ENCODE peak calls at places on chromosomes 6 and 20, in six cellular contexts. One of them, this sample, is unnamed.

GRCh38 chr20:35297153-35297552 is 4.9 kb upstream of the FAM83C start:
- DNase-seq in NCI-H748 treated with DMSO at 0.1 percent for 48 hours: no peak
- DNase-seq in IMR-90: no peak
- DNase-seq in coronary artery: no peak
- DNase-seq in stimulated activated CD8-positive, alpha-beta memory T cell treated with anti-CD3 and anti-CD28 coated beads, Interleukin-12 subunit alpha, Interleukin-12 subunit beta, amount 100 ng/mL, for 4 hours: no peak
- DNase-seq in stimulated activated CD4-positive, alpha-beta T cell treated with anti-CD3 and anti-CD28 coated beads, Interleukin-4, amount 100 ng/mL, for 1 hour: no peak
- DNase-seq in this sample: peak

GRCh38 chr20:48142258-48142657 is 357.0 kb upstream of the SULF2 start:
- DNase-seq in IMR-90: no peak
- DNase-seq in coronary artery: no peak
- DNase-seq in stimulated activated CD8-positive, alpha-beta memory T cell treated with anti-CD3 and anti-CD28 coated beads, Interleukin-12 subunit alpha, Interleukin-12 subunit beta, amount 100 ng/mL, for 4 hours: no peak
- DNase-seq in NCI-H748 treated with DMSO at 0.1 percent for 48 hours: no peak
- DNase-seq in stimulated activated CD4-positive, alpha-beta T cell treated with anti-CD3 and anti-CD28 coated beads, Interleukin-4, amount 100 ng/mL, for 1 hour: no peak
- DNase-seq in this sample: no peak

GRCh38 chr6:83633609-83634008 is 75.3 kb downstream of the SNAP91 start:
- DNase-seq in coronary artery: no peak
- DNase-seq in stimulated activated CD4-positive, alpha-beta T cell treated with anti-CD3 and anti-CD28 coated beads, Interleukin-4, amount 100 ng/mL, for 1 hour: no peak
- DNase-seq in stimulated activated CD8-positive, alpha-beta memory T cell treated with anti-CD3 and anti-CD28 coated beads, Interleukin-12 subunit alpha, Interleukin-12 subunit beta, amount 100 ng/mL, for 4 hours: no peak
- DNase-seq in IMR-90: no peak
- DNase-seq in NCI-H748 treated with DMSO at 0.1 percent for 48 hours: no peak
- DNase-seq in this sample: no peak

GRCh38 chr6:6591778-6592388 is 3.4 kb downstream of the LY86 start:
- DNase-seq in coronary artery: no peak
- DNase-seq in stimulated activated CD8-positive, alpha-beta memory T cell treated with anti-CD3 and anti-CD28 coated beads, Interleukin-12 subunit alpha, Interleukin-12 subunit beta, amount 100 ng/mL, for 4 hours: no peak
- DNase-seq in NCI-H748 treated with DMSO at 0.1 percent for 48 hours: no peak
- DNase-seq in stimulated activated CD4-positive, alpha-beta T cell treated with anti-CD3 and anti-CD28 coated beads, Interleukin-4, amount 100 ng/mL, for 1 hour: no peak
- DNase-seq in IMR-90: no peak
- DNase-seq in this sample: no peak

GRCh38 chr6:156427345-156427744 is 349.8 kb upstream of the ARID1B start:
- DNase-seq in IMR-90: peak
- DNase-seq in stimulated activated CD4-positive, alpha-beta T cell treated with anti-CD3 and anti-CD28 coated beads, Interleukin-4, amount 100 ng/mL, for 1 hour: no peak
- DNase-seq in stimulated activated CD8-positive, alpha-beta memory T cell treated with anti-CD3 and anti-CD28 coated beads, Interleukin-12 subunit alpha, Interleukin-12 subunit beta, amount 100 ng/mL, for 4 hours: no peak
- DNase-seq in NCI-H748 treated with DMSO at 0.1 percent for 48 hours: no peak
- DNase-seq in coronary artery: peak
- DNase-seq in this sample: no peak

GRCh38 chr6:156777866-156778614 is 862 bp downstream of the ARID1B start:
- DNase-seq in IMR-90: peak
- DNase-seq in stimulated activated CD8-positive, alpha-beta memory T cell treated with anti-CD3 and anti-CD28 coated beads, Interleukin-12 subunit alpha, Interleukin-12 subunit beta, amount 100 ng/mL, for 4 hours: peak
- DNase-seq in coronary artery: no peak
- DNase-seq in stimulated activated CD4-positive, alpha-beta T cell treated with anti-CD3 and anti-CD28 coated beads, Interleukin-4, amount 100 ng/mL, for 1 hour: peak
- DNase-seq in NCI-H748 treated with DMSO at 0.1 percent for 48 hours: no peak
- DNase-seq in this sample: no peak

GRCh38 chr20:34124469-34125249 is 12.6 kb upstream of the EIF2S2 start:
- DNase-seq in NCI-H748 treated with DMSO at 0.1 percent for 48 hours: no peak
- DNase-seq in IMR-90: no peak
- DNase-seq in coronary artery: no peak
- DNase-seq in stimulated activated CD4-positive, alpha-beta T cell treated with anti-CD3 and anti-CD28 coated beads, Interleukin-4, amount 100 ng/mL, for 1 hour: no peak
- DNase-seq in stimulated activated CD8-positive, alpha-beta memory T cell treated with anti-CD3 and anti-CD28 coated beads, Interleukin-12 subunit alpha, Interleukin-12 subunit beta, amount 100 ng/mL, for 4 hours: no peak
- DNase-seq in this sample: no peak

GRCh38 chr20:32909451-32909850 is 50.7 kb downstream of the EFCAB8 start:
- DNase-seq in stimulated activated CD8-positive, alpha-beta memory T cell treated with anti-CD3 and anti-CD28 coated beads, Interleukin-12 subunit alpha, Interleukin-12 subunit beta, amount 100 ng/mL, for 4 hours: no peak
- DNase-seq in NCI-H748 treated with DMSO at 0.1 percent for 48 hours: no peak
- DNase-seq in IMR-90: no peak
- DNase-seq in coronary artery: no peak
- DNase-seq in stimulated activated CD4-positive, alpha-beta T cell treated with anti-CD3 and anti-CD28 coated beads, Interleukin-4, amount 100 ng/mL, for 1 hour: no peak
- DNase-seq in this sample: peak

GRCh38 chr6:44662461-44663121 is 275.1 kb downstream of the CDC5L start:
- DNase-seq in NCI-H748 treated with DMSO at 0.1 percent for 48 hours: no peak
- DNase-seq in coronary artery: no peak
- DNase-seq in IMR-90: no peak
- DNase-seq in stimulated activated CD4-positive, alpha-beta T cell treated with anti-CD3 and anti-CD28 coated beads, Interleukin-4, amount 100 ng/mL, for 1 hour: no peak
- DNase-seq in stimulated activated CD8-positive, alpha-beta memory T cell treated with anti-CD3 and anti-CD28 coated beads, Interleukin-12 subunit alpha, Interleukin-12 subunit beta, amount 100 ng/mL, for 4 hours: no peak
- DNase-seq in this sample: no peak

GRCh38 chr20:44651507-44652373 is at the start of gene ADA:
- DNase-seq in coronary artery: no peak
- DNase-seq in stimulated activated CD4-positive, alpha-beta T cell treated with anti-CD3 and anti-CD28 coated beads, Interleukin-4, amount 100 ng/mL, for 1 hour: peak
- DNase-seq in NCI-H748 treated with DMSO at 0.1 percent for 48 hours: peak
- DNase-seq in IMR-90: peak
- DNase-seq in stimulated activated CD8-positive, alpha-beta memory T cell treated with anti-CD3 and anti-CD28 coated beads, Interleukin-12 subunit alpha, Interleukin-12 subunit beta, amount 100 ng/mL, for 4 hours: no peak
- DNase-seq in this sample: no peak

GRCh38 chr6:139126255-139126654 is 8.6 kb upstream of the HECA start:
- DNase-seq in stimulated activated CD8-positive, alpha-beta memory T cell treated with anti-CD3 and anti-CD28 coated beads, Interleukin-12 subunit alpha, Interleukin-12 subunit beta, amount 100 ng/mL, for 4 hours: no peak
- DNase-seq in coronary artery: no peak
- DNase-seq in NCI-H748 treated with DMSO at 0.1 percent for 48 hours: no peak
- DNase-seq in stimulated activated CD4-positive, alpha-beta T cell treated with anti-CD3 and anti-CD28 coated beads, Interleukin-4, amount 100 ng/mL, for 1 hour: no peak
- DNase-seq in IMR-90: peak
- DNase-seq in this sample: no peak

GRCh38 chr20:62808211-62808865 is 3.7 kb downstream of the OGFR start:
- DNase-seq in IMR-90: peak
- DNase-seq in stimulated activated CD4-positive, alpha-beta T cell treated with anti-CD3 and anti-CD28 coated beads, Interleukin-4, amount 100 ng/mL, for 1 hour: peak
- DNase-seq in stimulated activated CD8-positive, alpha-beta memory T cell treated with anti-CD3 and anti-CD28 coated beads, Interleukin-12 subunit alpha, Interleukin-12 subunit beta, amount 100 ng/mL, for 4 hours: peak
- DNase-seq in NCI-H748 treated with DMSO at 0.1 percent for 48 hours: no peak
- DNase-seq in coronary artery: no peak
- DNase-seq in this sample: no peak

GRCh38 chr6:3292431-3293197 is 33.9 kb downstream of the PSMG4 start:
- DNase-seq in NCI-H748 treated with DMSO at 0.1 percent for 48 hours: no peak
- DNase-seq in coronary artery: no peak
- DNase-seq in IMR-90: no peak
- DNase-seq in stimulated activated CD4-positive, alpha-beta T cell treated with anti-CD3 and anti-CD28 coated beads, Interleukin-4, amount 100 ng/mL, for 1 hour: no peak
- DNase-seq in stimulated activated CD8-positive, alpha-beta memory T cell treated with anti-CD3 and anti-CD28 coated beads, Interleukin-12 subunit alpha, Interleukin-12 subunit beta, amount 100 ng/mL, for 4 hours: no peak
- DNase-seq in this sample: peak

GRCh38 chr6:6699741-6700367 is 111.3 kb downstream of the LY86 start:
- DNase-seq in NCI-H748 treated with DMSO at 0.1 percent for 48 hours: peak
- DNase-seq in coronary artery: no peak
- DNase-seq in IMR-90: peak
- DNase-seq in stimulated activated CD4-positive, alpha-beta T cell treated with anti-CD3 and anti-CD28 coated beads, Interleukin-4, amount 100 ng/mL, for 1 hour: no peak
- DNase-seq in stimulated activated CD8-positive, alpha-beta memory T cell treated with anti-CD3 and anti-CD28 coated beads, Interleukin-12 subunit alpha, Interleukin-12 subunit beta, amount 100 ng/mL, for 4 hours: no peak
- DNase-seq in this sample: no peak

GRCh38 chr6:125798734-125799510 is 8.2 kb downstream of the NCOA7 start:
- DNase-seq in NCI-H748 treated with DMSO at 0.1 percent for 48 hours: no peak
- DNase-seq in stimulated activated CD4-positive, alpha-beta T cell treated with anti-CD3 and anti-CD28 coated beads, Interleukin-4, amount 100 ng/mL, for 1 hour: no peak
- DNase-seq in coronary artery: no peak
- DNase-seq in IMR-90: no peak
- DNase-seq in stimulated activated CD8-positive, alpha-beta memory T cell treated with anti-CD3 and anti-CD28 coated beads, Interleukin-12 subunit alpha, Interleukin-12 subunit beta, amount 100 ng/mL, for 4 hours: no peak
- DNase-seq in this sample: no peak

GRCh38 chr20:5674176-5674660 is 76.0 kb upstream of the SHLD1 start:
- DNase-seq in coronary artery: no peak
- DNase-seq in stimulated activated CD8-positive, alpha-beta memory T cell treated with anti-CD3 and anti-CD28 coated beads, Interleukin-12 subunit alpha, Interleukin-12 subunit beta, amount 100 ng/mL, for 4 hours: no peak
- DNase-seq in NCI-H748 treated with DMSO at 0.1 percent for 48 hours: no peak
- DNase-seq in IMR-90: peak
- DNase-seq in stimulated activated CD4-positive, alpha-beta T cell treated with anti-CD3 and anti-CD28 coated beads, Interleukin-4, amount 100 ng/mL, for 1 hour: no peak
- DNase-seq in this sample: no peak

GRCh38 chr6:72622094-72622540 is 253 bp downstream of the KCNQ5 start:
- DNase-seq in stimulated activated CD4-positive, alpha-beta T cell treated with anti-CD3 and anti-CD28 coated beads, Interleukin-4, amount 100 ng/mL, for 1 hour: peak
- DNase-seq in stimulated activated CD8-positive, alpha-beta memory T cell treated with anti-CD3 and anti-CD28 coated beads, Interleukin-12 subunit alpha, Interleukin-12 subunit beta, amount 100 ng/mL, for 4 hours: peak
- DNase-seq in NCI-H748 treated with DMSO at 0.1 percent for 48 hours: peak
- DNase-seq in IMR-90: peak
- DNase-seq in coronary artery: peak
- DNase-seq in this sample: peak

GRCh38 chr20:31630187-31630790 is 7.4 kb upstream of the COX4I2 start:
- DNase-seq in stimulated activated CD8-positive, alpha-beta memory T cell treated with anti-CD3 and anti-CD28 coated beads, Interleukin-12 subunit alpha, Interleukin-12 subunit beta, amount 100 ng/mL, for 4 hours: no peak
- DNase-seq in stimulated activated CD4-positive, alpha-beta T cell treated with anti-CD3 and anti-CD28 coated beads, Interleukin-4, amount 100 ng/mL, for 1 hour: no peak
- DNase-seq in IMR-90: no peak
- DNase-seq in coronary artery: no peak
- DNase-seq in NCI-H748 treated with DMSO at 0.1 percent for 48 hours: no peak
- DNase-seq in this sample: no peak

GRCh38 chr20:16476032-16476431 is 97.2 kb downstream of the KIF16B start:
- DNase-seq in IMR-90: peak
- DNase-seq in stimulated activated CD8-positive, alpha-beta memory T cell treated with anti-CD3 and anti-CD28 coated beads, Interleukin-12 subunit alpha, Interleukin-12 subunit beta, amount 100 ng/mL, for 4 hours: no peak
- DNase-seq in NCI-H748 treated with DMSO at 0.1 percent for 48 hours: peak
- DNase-seq in coronary artery: no peak
- DNase-seq in stimulated activated CD4-positive, alpha-beta T cell treated with anti-CD3 and anti-CD28 coated beads, Interleukin-4, amount 100 ng/mL, for 1 hour: no peak
- DNase-seq in this sample: no peak

GRCh38 chr6:3231213-3232016 is 4.0 kb upstream of the TUBB2B start:
- DNase-seq in NCI-H748 treated with DMSO at 0.1 percent for 48 hours: peak
- DNase-seq in stimulated activated CD4-positive, alpha-beta T cell treated with anti-CD3 and anti-CD28 coated beads, Interleukin-4, amount 100 ng/mL, for 1 hour: no peak
- DNase-seq in IMR-90: peak
- DNase-seq in coronary artery: peak
- DNase-seq in stimulated activated CD8-positive, alpha-beta memory T cell treated with anti-CD3 and anti-CD28 coated beads, Interleukin-12 subunit alpha, Interleukin-12 subunit beta, amount 100 ng/mL, for 4 hours: no peak
- DNase-seq in this sample: no peak

This sample was measured in chondrocyte.